ENCODE peak calls at places on chromosome 1, in eight cellular contexts. One of them, this sample, is unnamed.

GRCh38 chr1:106768077-106768476 is 288.4 kb upstream of the PRMT6 start:
- DNase-seq in NCI-H2081 treated with DMSO at 0.1 percent for 48 hours: no peak
- DNase-seq in MG63: peak
- DNase-seq in NCI-H1930: no peak
- DNase-seq in SK-N-SH: no peak
- DNase-seq in A549: no peak
- DNase-seq in mammary epithelial cell: no peak
- DNase-seq in stimulated activated CD4-positive, alpha-beta T cell treated with anti-CD3 and anti-CD28 coated beads, TNF-alpha, amount 100 ng/mL, for 24 hours: no peak
- DNase-seq in this sample: no peak

GRCh38 chr1:203325418-203326091 is 20.2 kb downstream of the BTG2 start:
- DNase-seq in A549: no peak
- DNase-seq in MG63: peak
- DNase-seq in mammary epithelial cell: no peak
- DNase-seq in NCI-H2081 treated with DMSO at 0.1 percent for 48 hours: peak
- DNase-seq in SK-N-SH: no peak
- DNase-seq in stimulated activated CD4-positive, alpha-beta T cell treated with anti-CD3 and anti-CD28 coated beads, TNF-alpha, amount 100 ng/mL, for 24 hours: no peak
- DNase-seq in NCI-H1930: peak
- DNase-seq in this sample: no peak

GRCh38 chr1:222552882-222553281 is 5.0 kb upstream of the HHIPL2 start:
- DNase-seq in mammary epithelial cell: no peak
- DNase-seq in A549: no peak
- DNase-seq in NCI-H1930: no peak
- DNase-seq in MG63: no peak
- DNase-seq in stimulated activated CD4-positive, alpha-beta T cell treated with anti-CD3 and anti-CD28 coated beads, TNF-alpha, amount 100 ng/mL, for 24 hours: no peak
- DNase-seq in NCI-H2081 treated with DMSO at 0.1 percent for 48 hours: no peak
- DNase-seq in SK-N-SH: no peak
- DNase-seq in this sample: no peak

GRCh38 chr1:153233448-153233847 is 16.1 kb downstream of the PRR9 start:
- DNase-seq in NCI-H2081 treated with DMSO at 0.1 percent for 48 hours: no peak
- DNase-seq in mammary epithelial cell: no peak
- DNase-seq in NCI-H1930: no peak
- DNase-seq in MG63: no peak
- DNase-seq in SK-N-SH: no peak
- DNase-seq in stimulated activated CD4-positive, alpha-beta T cell treated with anti-CD3 and anti-CD28 coated beads, TNF-alpha, amount 100 ng/mL, for 24 hours: no peak
- DNase-seq in A549: no peak
- DNase-seq in this sample: no peak

GRCh38 chr1:41488599-41488905 is 4.1 kb upstream of the EDN2 start:
- DNase-seq in SK-N-SH: no peak
- DNase-seq in MG63: no peak
- DNase-seq in stimulated activated CD4-positive, alpha-beta T cell treated with anti-CD3 and anti-CD28 coated beads, TNF-alpha, amount 100 ng/mL, for 24 hours: no peak
- DNase-seq in NCI-H2081 treated with DMSO at 0.1 percent for 48 hours: no peak
- DNase-seq in A549: no peak
- DNase-seq in mammary epithelial cell: no peak
- DNase-seq in NCI-H1930: no peak
- DNase-seq in this sample: no peak

GRCh38 chr1:29859126-29859525 is 622.8 kb downstream of the PTPRU start:
- DNase-seq in NCI-H2081 treated with DMSO at 0.1 percent for 48 hours: no peak
- DNase-seq in A549: no peak
- DNase-seq in mammary epithelial cell: no peak
- DNase-seq in stimulated activated CD4-positive, alpha-beta T cell treated with anti-CD3 and anti-CD28 coated beads, TNF-alpha, amount 100 ng/mL, for 24 hours: no peak
- DNase-seq in MG63: no peak
- DNase-seq in SK-N-SH: no peak
- DNase-seq in NCI-H1930: no peak
- DNase-seq in this sample: no peak

GRCh38 chr1:55375617-55376258 is 160.6 kb upstream of the USP24 start:
- DNase-seq in stimulated activated CD4-positive, alpha-beta T cell treated with anti-CD3 and anti-CD28 coated beads, TNF-alpha, amount 100 ng/mL, for 24 hours: no peak
- DNase-seq in mammary epithelial cell: peak
- DNase-seq in MG63: peak
- DNase-seq in A549: peak
- DNase-seq in NCI-H2081 treated with DMSO at 0.1 percent for 48 hours: no peak
- DNase-seq in SK-N-SH: peak
- DNase-seq in NCI-H1930: no peak
- DNase-seq in this sample: no peak

GRCh38 chr1:66271216-66271903 is 262.6 kb upstream of the SGIP1 start:
- DNase-seq in A549: peak
- DNase-seq in NCI-H1930: no peak
- DNase-seq in NCI-H2081 treated with DMSO at 0.1 percent for 48 hours: no peak
- DNase-seq in mammary epithelial cell: peak
- DNase-seq in stimulated activated CD4-positive, alpha-beta T cell treated with anti-CD3 and anti-CD28 coated beads, TNF-alpha, amount 100 ng/mL, for 24 hours: peak
- DNase-seq in MG63: peak
- DNase-seq in SK-N-SH: peak
- DNase-seq in this sample: peak

GRCh38 chr1:59856725-59857338 is 42.1 kb downstream of the HOOK1 start:
- DNase-seq in A549: no peak
- DNase-seq in MG63: no peak
- DNase-seq in stimulated activated CD4-positive, alpha-beta T cell treated with anti-CD3 and anti-CD28 coated beads, TNF-alpha, amount 100 ng/mL, for 24 hours: no peak
- DNase-seq in mammary epithelial cell: no peak
- DNase-seq in SK-N-SH: no peak
- DNase-seq in NCI-H1930: no peak
- DNase-seq in NCI-H2081 treated with DMSO at 0.1 percent for 48 hours: no peak
- DNase-seq in this sample: no peak

GRCh38 chr1:170253180-170253579 is 107.4 kb downstream of the NTMT2 start:
- DNase-seq in NCI-H2081 treated with DMSO at 0.1 percent for 48 hours: no peak
- DNase-seq in SK-N-SH: no peak
- DNase-seq in stimulated activated CD4-positive, alpha-beta T cell treated with anti-CD3 and anti-CD28 coated beads, TNF-alpha, amount 100 ng/mL, for 24 hours: no peak
- DNase-seq in MG63: no peak
- DNase-seq in mammary epithelial cell: peak
- DNase-seq in A549: no peak
- DNase-seq in NCI-H1930: no peak
- DNase-seq in this sample: no peak

This sample was measured in activated T-helper 9 cell treated with anti-CD3 and anti-CD28 coated beads, Interleukin-2, amount 50 U/mL, for 16 hours.